ENCODE peak calls at places on chromosomes 6 and 20, in ten cellular contexts. G is fibroblast of mammary gland; K is T-helper 1 cell; U is activated CD8-positive, alpha-beta T cell treated with anti-CD3 and anti-CD28 coated beads for 36 hours; Y is Calu3; P is SJSA1; D is esophagus squamous epithelium; Z is iPS DF 19.7; F is AG04450; I is foreskin melanocyte. N is an unnamed sample.

GRCh38 chr6:53894086-53894485 is 99.3 kb downstream of the LRRC1 start:
- DNase-seq in G (peak; percentile 47), K (no peak), U (peak; percentile 81), Y (peak; percentile 27), P (no peak), D (no peak), Z (no peak), F (peak; percentile 6), I (no peak), N (peak; percentile 15)

GRCh38 chr6:157644043-157644810 is 178.8 kb upstream of the SNX9 start:
- DNase-seq in G (no peak), K (no peak), U (peak; percentile 59), Y (no peak), P (no peak), D (no peak), Z (no peak), F (no peak), I (no peak), N (no peak)

GRCh38 chr20:32332614-32333013 is 25.5 kb upstream of the ASXL1 start:
- DNase-seq in G (peak; percentile 86), K (no peak), U (peak; percentile 25), Y (peak; percentile 73), P (peak; percentile 12), D (no peak), Z (no peak), F (no peak), I (no peak), N (no peak)

GRCh38 chr6:56278186-56278585 is 30.8 kb upstream of the COL21A1 start:
- DNase-seq in G (no peak), K (no peak), U (no peak), Y (no peak), P (peak; percentile 59), D (no peak), Z (no peak), F (no peak), I (peak; percentile 50), N (no peak)

GRCh38 chr6:144104898-144105487 is 9.6 kb upstream of the SF3B5 start:
- DNase-seq in G (peak; percentile 82), K (no peak), U (peak; percentile 45), Y (peak; percentile 48), P (peak; percentile 64), D (no peak), Z (no peak), F (peak; percentile 29), I (peak; percentile 68), N (peak; percentile 39)

GRCh38 chr20:4961746-4962145 is 39.6 kb downstream of the SLC23A2 start:
- DNase-seq in G (peak; percentile 89), K (no peak), U (peak; percentile 57), Y (no peak), P (no peak), D (no peak), Z (no peak), F (peak; percentile 70), I (no peak), N (no peak)

GRCh38 chr20:257419-257818 is at the start of gene DEFB132:
- DNase-seq in G (no peak), K (no peak), U (no peak), Y (no peak), P (no peak), D (no peak), Z (no peak), F (no peak), I (no peak), N (no peak)

GRCh38 chr6:143146186-143146831 is 85.6 kb downstream of the AIG1 start:
- DNase-seq in G (no peak), K (no peak), U (no peak), Y (no peak), P (no peak), D (no peak), Z (no peak), F (no peak), I (no peak), N (no peak)

GRCh38 chr20:20664795-20665194 is 47.6 kb downstream of the RALGAPA2 start:
- DNase-seq in G (peak; percentile 38), K (no peak), U (peak; percentile 4), Y (no peak), P (no peak), D (no peak), Z (no peak), F (no peak), I (no peak), N (no peak)

GRCh38 chr20:47161411-47161810 is 195.1 kb downstream of the ZMYND8 start:
- DNase-seq in G (no peak), K (no peak), U (no peak), Y (no peak), P (no peak), D (no peak), Z (no peak), F (no peak), I (no peak), N (no peak)

GRCh38 chr20:53547664-53548239 is 45.9 kb downstream of the ZNF217 start:
- DNase-seq in G (peak; percentile 74), K (no peak), U (peak; percentile 38), Y (peak; percentile 62), P (peak; percentile 60), D (no peak), Z (no peak), F (peak; percentile 47), I (peak; percentile 37), N (peak; percentile 17)

GRCh38 chr6:24775520-24776058 is 852 bp downstream of the GMNN start:
- DNase-seq in G (peak; percentile 57), K (no peak), U (peak; percentile 64), Y (no peak), P (no peak), D (no peak), Z (no peak), F (no peak), I (peak; percentile 21), N (no peak)

GRCh38 chr6:138036955-138037592 is 70.1 kb downstream of the PERP start:
- DNase-seq in G (no peak), K (no peak), U (no peak), Y (no peak), P (no peak), D (no peak), Z (no peak), F (no peak), I (peak; percentile 62), N (no peak)

GRCh38 chr20:4102381-4102780 is 87.0 kb upstream of the RNF24 start:
- DNase-seq in G (peak; percentile 90), K (no peak), U (no peak), Y (no peak), P (no peak), D (no peak), Z (no peak), F (no peak), I (no peak), N (no peak)

GRCh38 chr6:119463081-119463626 is 113.6 kb upstream of the MAN1A1 start:
- DNase-seq in G (no peak), K (no peak), U (peak; percentile 42), Y (no peak), P (no peak), D (no peak), Z (no peak), F (no peak), I (no peak), N (no peak)